ENCODE peak calls at places on chromosomes 1 and 21, in six cellular contexts. L, I, K, E, Y and Z are unnamed samples.

GRCh38 chr1:25647863-25648262 is 31.3 kb downstream of the MAN1C1 start:
- DNase-seq in L (no peak), I (no peak), K (no peak), E (no peak), Y (no peak), Z (no peak)

GRCh38 chr1:241637046-241637590 is 3.1 kb downstream of the CHML start:
- DNase-seq in L (no peak), I (no peak), K (no peak), E (peak; percentile 60), Y (no peak), Z (no peak)

GRCh38 chr1:111758373-111758772 is 2.7 kb downstream of the DDX20 start:
- DNase-seq in L (no peak), I (no peak), K (peak; percentile 30), E (no peak), Y (no peak), Z (no peak)

GRCh38 chr1:240487493-240487892 is 124.5 kb downstream of the GREM2 start:
- DNase-seq in L (no peak), I (no peak), K (no peak), E (no peak), Y (no peak), Z (no peak)

GRCh38 chr1:164678289-164678688 is 119.3 kb downstream of the PBX1 start:
- DNase-seq in L (no peak), I (no peak), K (no peak), E (no peak), Y (no peak), Z (no peak)

GRCh38 chr21:38802050-38803026 is 3.4 kb upstream of the ETS2 start:
- DNase-seq in L (no peak), I (no peak), K (peak; percentile 54), E (no peak), Y (no peak), Z (no peak)

GRCh38 chr1:1001631-1002300 is 1.9 kb upstream of the HES4 start:
- DNase-seq in L (peak; percentile 90), I (peak; percentile 67), K (peak; percentile 84), E (peak; percentile 53), Y (peak; percentile 53), Z (peak; percentile 79)

GRCh38 chr1:27539901-27540861 is 50.2 kb upstream of the WASF2 start:
- DNase-seq in L (no peak), I (peak; percentile 79), K (no peak), E (peak; percentile 71), Y (no peak), Z (no peak)

GRCh38 chr1:151193304-151193703 is 3.3 kb upstream of the VPS72 start:
- DNase-seq in L (no peak), I (no peak), K (no peak), E (no peak), Y (no peak), Z (no peak)

GRCh38 chr1:236128646-236129178 is 13.6 kb upstream of the GPR137B start:
- DNase-seq in L (no peak), I (peak; percentile 96), K (no peak), E (peak; percentile 16), Y (no peak), Z (no peak)

GRCh38 chr1:208781391-208782035 is 537.3 kb upstream of the PLXNA2 start:
- DNase-seq in L (no peak), I (no peak), K (no peak), E (no peak), Y (no peak), Z (peak; percentile 49)

GRCh38 chr1:3551290-3551678 is 60.0 kb downstream of the MEGF6 start:
- DNase-seq in L (no peak), I (no peak), K (no peak), E (no peak), Y (no peak), Z (no peak)

GRCh38 chr1:97647776-97648175 is 273.1 kb downstream of the DPYD start:
- DNase-seq in L (no peak), I (no peak), K (no peak), E (peak; percentile 85), Y (no peak), Z (no peak)

GRCh38 chr1:96521994-96522760 is 199.4 kb upstream of the PTBP2 start:
- DNase-seq in L (no peak), I (peak; percentile 13), K (no peak), E (peak; percentile 67), Y (no peak), Z (no peak)

GRCh38 chr1:230292739-230293720 is 133.1 kb downstream of the PGBD5 start:
- DNase-seq in L (no peak), I (no peak), K (no peak), E (no peak), Y (no peak), Z (no peak)

GRCh38 chr1:201582261-201582951 is 43.5 kb downstream of the NAV1 start:
- DNase-seq in L (no peak), I (no peak), K (peak; percentile 61), E (peak; percentile 72), Y (no peak), Z (no peak)

GRCh38 chr21:15122241-15122640 is 57.4 kb upstream of the NRIP1 start:
- DNase-seq in L (no peak), I (no peak), K (no peak), E (peak; percentile 3), Y (no peak), Z (no peak)

GRCh38 chr21:39159342-39160063 is 23.7 kb downstream of the PSMG1 start:
- DNase-seq in L (no peak), I (no peak), K (no peak), E (no peak), Y (no peak), Z (no peak)

GRCh38 chr21:44592446-44593365 is at the start of gene KRTAP10-6:
- DNase-seq in L (no peak), I (no peak), K (no peak), E (no peak), Y (no peak), Z (no peak)

GRCh38 chr1:222167111-222167510 is 380.8 kb downstream of the HHIPL2 start:
- DNase-seq in L (no peak), I (peak; percentile 88), K (peak; percentile 66), E (peak; percentile 94), Y (no peak), Z (peak; percentile 64)